ENCODE peak calls at places on chromosomes 3 and 15, in seven cellular contexts. K is mesendoderm, O is neuronal stem cell, L is IMR-90, V is mesenchymal stem cell, N is H1, S is trophoblast cell. E is an unnamed sample.

GRCh38 chr3:28791713-28792255 is 443.2 kb upstream of the AZI2 start:
- DNase-seq in K (no peak), O (peak; percentile 56), L (no peak), V (peak; percentile 2), N (no peak), S (no peak), E (peak; percentile 31)

GRCh38 chr3:156383433-156384025 is 171.4 kb downstream of the SSR3 start:
- DNase-seq in K (no peak), O (no peak), L (no peak), V (no peak), N (no peak), S (no peak), E (no peak)

GRCh38 chr15:42091753-42092665 is 2.4 kb downstream of the PLA2G4D start:
- DNase-seq in K (peak; percentile 97), O (no peak), L (no peak), V (no peak), N (no peak), S (peak; percentile 99), E (peak; percentile 58)

GRCh38 chr3:10464068-10464434 is 41.3 kb downstream of the ATP2B2 start:
- DNase-seq in K (no peak), O (no peak), L (no peak), V (no peak), N (no peak), S (no peak), E (no peak)

GRCh38 chr3:52781741-52782140 is 4.3 kb downstream of the ITIH1 start:
- DNase-seq in K (no peak), O (no peak), L (no peak), V (no peak), N (no peak), S (no peak), E (peak; percentile 24)

GRCh38 chr3:193710286-193711164 is 117.5 kb downstream of the OPA1 start:
- DNase-seq in K (no peak), O (no peak), L (no peak), V (no peak), N (no peak), S (no peak), E (no peak)

GRCh38 chr3:39133093-39133490 is 20.3 kb downstream of the CSRNP1 start:
- DNase-seq in K (no peak), O (no peak), L (no peak), V (no peak), N (no peak), S (peak; percentile 95), E (no peak)

GRCh38 chr15:87340370-87340769 is 916.2 kb downstream of the NTRK3 start:
- DNase-seq in K (no peak), O (no peak), L (no peak), V (no peak), N (no peak), S (no peak), E (no peak)

GRCh38 chr15:56361978-56362377 is 3.2 kb upstream of the TEX9 start:
- DNase-seq in K (no peak), O (no peak), L (no peak), V (no peak), N (no peak), S (no peak), E (no peak)

GRCh38 chr15:57654136-57654845 is 52.2 kb upstream of the POLR2M start:
- DNase-seq in K (no peak), O (no peak), L (peak; percentile 27), V (no peak), N (no peak), S (peak; percentile 44), E (no peak)

GRCh38 chr3:120572027-120572426 is 24.1 kb upstream of the NDUFB4 start:
- DNase-seq in K (no peak), O (no peak), L (no peak), V (no peak), N (no peak), S (no peak), E (no peak)

GRCh38 chr3:127254730-127255129 is 33.1 kb downstream of the PRR20G start:
- DNase-seq in K (no peak), O (no peak), L (no peak), V (no peak), N (no peak), S (peak; percentile 6), E (no peak)

GRCh38 chr3:64359735-64360134 is 134.5 kb upstream of the PRICKLE2 start:
- DNase-seq in K (no peak), O (no peak), L (no peak), V (no peak), N (no peak), S (no peak), E (no peak)

GRCh38 chr3:10551139-10551538 is 45.8 kb upstream of the ATP2B2 start:
- DNase-seq in K (no peak), O (no peak), L (no peak), V (no peak), N (peak; percentile 33), S (no peak), E (peak; percentile 14)

GRCh38 chr15:43285609-43286037 is 18.9 kb upstream of the TGM5 start:
- DNase-seq in K (peak; percentile 71), O (peak; percentile 66), L (peak; percentile 67), V (peak; percentile 77), N (peak; percentile 70), S (peak; percentile 90), E (no peak)

GRCh38 chr3:66592927-66593625 is 92.3 kb upstream of the LRIG1 start:
- DNase-seq in K (peak; percentile 72), O (peak; percentile 43), L (peak; percentile 69), V (peak; percentile 25), N (no peak), S (no peak), E (no peak)

GRCh38 chr3:194009892-194010533 is 125.9 kb upstream of the HES1 start:
- DNase-seq in K (peak; percentile 83), O (no peak), L (no peak), V (no peak), N (no peak), S (no peak), E (peak; percentile 53)

GRCh38 chr15:39417766-39418165 is 163.1 kb upstream of the THBS1 start:
- DNase-seq in K (no peak), O (no peak), L (no peak), V (no peak), N (no peak), S (no peak), E (no peak)

DNA sequence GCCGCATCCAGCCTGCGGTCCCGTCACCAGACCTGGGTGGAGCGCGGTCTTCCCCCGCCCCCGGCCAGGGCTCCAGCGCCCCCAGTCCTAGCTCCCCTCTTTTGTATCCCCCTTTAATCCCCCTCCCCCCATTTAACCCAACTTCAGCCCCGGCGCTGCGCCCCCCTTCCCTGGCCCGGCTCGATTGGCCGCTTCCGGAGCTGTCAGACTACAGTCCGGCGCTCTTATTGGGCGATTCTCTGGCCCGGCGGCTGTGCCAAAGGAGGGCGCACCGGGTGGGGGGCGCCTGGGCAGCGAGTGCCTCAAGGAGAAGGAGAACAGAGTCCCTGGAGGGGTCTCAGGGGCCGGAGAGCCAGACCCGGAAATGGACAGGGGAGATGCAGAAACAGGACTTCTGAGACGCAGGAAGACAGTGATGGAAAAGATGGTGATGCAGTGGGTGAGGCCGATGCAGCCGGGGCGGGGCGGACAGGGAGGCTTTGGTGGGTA is 1.1 kb upstream of the ADCY5 start:
- DNase-seq in K (peak; percentile 32), O (peak; percentile 60), L (no peak), V (no peak), N (peak; percentile 79), S (no peak), E (peak; percentile 66)
- H3K23ac ChIP-seq in K (no peak overlapping the region), O (no peak overlapping the region), L (no peak overlapping the region), V (no peak overlapping the region), N (no peak overlapping the region), S (no peak overlapping the region), E (no peak overlapping the region)

GRCh38 chr3:188754286-188754685 is 417.5 kb upstream of the TPRG1 start:
- DNase-seq in K (no peak), O (no peak), L (no peak), V (no peak), N (no peak), S (no peak), E (no peak)

GRCh38 chr3:188756241-188756640 is 415.5 kb upstream of the TPRG1 start:
- DNase-seq in K (no peak), O (no peak), L (no peak), V (no peak), N (no peak), S (no peak), E (no peak)

GRCh38 chr3:188764609-188765008 is 407.2 kb upstream of the TPRG1 start:
- DNase-seq in K (peak; percentile 3), O (no peak), L (no peak), V (no peak), N (no peak), S (no peak), E (no peak)

GRCh38 chr3:188760408-188760807 is 411.4 kb upstream of the TPRG1 start:
- DNase-seq in K (no peak), O (no peak), L (peak; percentile 72), V (peak; percentile 56), N (no peak), S (no peak), E (no peak)

DNA sequence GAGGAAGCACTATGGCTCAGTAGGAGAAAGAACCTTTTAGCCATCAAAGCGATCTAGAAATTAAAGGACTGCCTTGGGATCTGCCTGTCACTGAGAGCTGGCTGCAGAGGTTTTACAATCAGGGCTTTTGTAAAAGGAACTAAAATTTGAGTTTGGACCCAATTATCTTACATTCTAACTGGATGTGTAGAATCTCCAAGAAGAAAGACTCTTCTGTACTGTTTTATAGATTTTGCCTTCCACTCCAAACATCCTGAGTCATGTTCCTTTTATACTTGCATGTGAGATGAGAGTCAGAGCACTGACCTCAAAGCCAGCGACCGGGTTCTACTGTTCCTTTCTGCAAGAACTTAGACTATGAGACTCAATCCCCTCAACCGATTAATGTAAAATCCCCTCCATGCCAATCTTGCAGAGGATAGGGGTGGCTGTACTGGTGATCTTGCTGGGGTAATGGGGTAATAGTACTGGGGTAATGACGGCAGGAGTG is 412.2 kb upstream of the TPRG1 start:
- DNase-seq in K (no peak), O (no peak), L (no peak), V (no peak), N (no peak), S (no peak), E (no peak)
- H3K23ac ChIP-seq in K (no peak overlapping the region), O (no peak overlapping the region), L (no peak overlapping the region), V (no peak overlapping the region), N (no peak overlapping the region), S (no peak overlapping the region), E (no peak overlapping the region)

GRCh38 chr3:62131050-62131449 is 242.3 kb downstream of the FEZF2 start:
- DNase-seq in K (peak; percentile 56), O (no peak), L (no peak), V (no peak), N (no peak), S (no peak), E (no peak)

GRCh38 chr3:62134061-62134496 is 239.3 kb downstream of the FEZF2 start:
- DNase-seq in K (no peak), O (no peak), L (peak; percentile 8), V (no peak), N (no peak), S (no peak), E (no peak)

GRCh38 chr3:62133015-62133414 is 240.3 kb downstream of the FEZF2 start:
- DNase-seq in K (no peak), O (no peak), L (no peak), V (no peak), N (no peak), S (no peak), E (no peak)

GRCh38 chr3:62132027-62132590 is 241.2 kb downstream of the FEZF2 start:
- DNase-seq in K (no peak), O (no peak), L (no peak), V (no peak), N (no peak), S (no peak), E (no peak)

GRCh38 chr3:62131620-62132019 is 241.7 kb downstream of the FEZF2 start:
- DNase-seq in K (peak; percentile 40), O (no peak), L (peak; percentile 11), V (no peak), N (no peak), S (peak; percentile 35), E (no peak)
- H3K23ac ChIP-seq in K (no peak overlapping the region), O (no peak overlapping the region), L (no peak overlapping the region), V (no peak overlapping the region), N (no peak overlapping the region), S (no peak overlapping the region), E (no peak overlapping the region)

GRCh38 chr3:55376753-55377347 is 110.3 kb downstream of the WNT5A start:
- DNase-seq in K (peak; percentile 16), O (no peak), L (no peak), V (no peak), N (no peak), S (no peak), E (no peak)
- H3K23ac ChIP-seq in K (no peak overlapping the region), O (no peak overlapping the region), L (no peak overlapping the region), V (no peak overlapping the region), N (no peak overlapping the region), S (no peak overlapping the region), E (no peak overlapping the region)

E was measured in H9.